ENCODE peak calls at places on chromosomes 2 and 18, in seven cellular contexts. H is IMR-90, G is mesendoderm, V is neuronal stem cell, N is H1, A is trophoblast cell, M is mesenchymal stem cell. X is an unnamed sample.

GRCh38 chr2:98294711-98295110 is 51.5 kb upstream of the CNGA3 start:
- DNase-seq in G (no peak), H (no peak), N (no peak), V (no peak), M (no peak), A (no peak), X (no peak)

GRCh38 chr2:24754985-24755690 is 38.1 kb downstream of the PTRHD1 start:
- DNase-seq in G (no peak), H (peak), M (no peak), N (no peak), V (no peak), A (no peak), X (no peak)

GRCh38 chr18:621181-621580 is 24.4 kb downstream of the CLUL1 start:
- DNase-seq in N (no peak), G (no peak), V (no peak), H (peak), M (peak), A (no peak), X (no peak)

GRCh38 chr2:128612628-128613027 is 294.0 kb upstream of the HS6ST1 start:
- DNase-seq in A (no peak), G (no peak), H (no peak), V (no peak), N (no peak), M (no peak), X (no peak)

GRCh38 chr2:156445311-156446218 is 9.4 kb downstream of the GPD2 start:
- DNase-seq in V (no peak), M (peak), N (no peak), A (peak), G (peak), H (peak), X (no peak)

GRCh38 chr2:172293952-172294351 is 133.4 kb upstream of the ITGA6 start:
- DNase-seq in G (no peak), M (peak), N (no peak), H (peak), A (no peak), V (no peak), X (no peak)

GRCh38 chr18:71223487-71223886 is 934.6 kb downstream of the SOCS6 start:
- DNase-seq in A (no peak), G (no peak), V (no peak), N (no peak), M (no peak), H (no peak), X (no peak)

GRCh38 chr2:135202751-135203150 is 150.7 kb downstream of the RAB3GAP1 start:
- DNase-seq in N (no peak), M (peak), A (no peak), V (no peak), H (peak), G (no peak), X (no peak)

GRCh38 chr2:189037518-189037917 is 63.3 kb downstream of the COL3A1 start:
- DNase-seq in V (no peak), N (no peak), H (peak), M (no peak), G (no peak), A (no peak), X (no peak)

GRCh38 chr2:158297606-158298005 is 158.9 kb downstream of the CCDC148 start:
- DNase-seq in V (no peak), A (peak), H (no peak), G (no peak), N (no peak), M (peak), X (no peak)

GRCh38 chr18:11989966-11990380 is 8.7 kb downstream of the IMPA2 start:
- DNase-seq in G (peak), M (no peak), N (no peak), H (no peak), A (no peak), V (no peak), X (no peak)

GRCh38 chr2:102251042-102251848 is 60.1 kb upstream of the IL1RL1 start:
- DNase-seq in V (no peak), N (no peak), A (peak), H (no peak), G (peak), M (no peak), X (peak)

GRCh38 chr2:118902279-118903028 is 39.5 kb upstream of the MARCO start:
- DNase-seq in A (peak), H (no peak), N (no peak), V (no peak), G (no peak), M (no peak), X (no peak)

GRCh38 chr18:59142274-59142673 is 2.6 kb downstream of the SEC11C start:
- DNase-seq in H (no peak), N (no peak), V (no peak), G (no peak), M (no peak), A (no peak), X (no peak)

GRCh38 chr2:204825681-204826080 is 280.4 kb downstream of the PARD3B start:
- DNase-seq in H (no peak), M (no peak), N (no peak), A (no peak), G (no peak), V (no peak), X (no peak)

GRCh38 chr2:151922845-151923666 is 94.8 kb upstream of the ARL5A start:
- DNase-seq in A (peak), V (no peak), N (no peak), H (no peak), G (no peak), M (no peak), X (no peak)

GRCh38 chr18:3710712-3711269 is 260.8 kb downstream of the TGIF1 start:
- DNase-seq in H (no peak), M (no peak), V (no peak), G (no peak), A (no peak), N (no peak), X (no peak)

GRCh38 chr2:237835372-237835771 is 24.1 kb upstream of the RAMP1 start:
- DNase-seq in A (no peak), G (no peak), V (no peak), M (no peak), H (no peak), N (no peak), X (no peak)
- H2BK120ac ChIP-seq in A (no peak), G (no peak), V (no peak), M (no peak), H (no peak), N (no peak), X (no peak)

GRCh38 chr18:54702687-54703086 is 111.6 kb downstream of the DYNAP start:
- DNase-seq in A (no peak), N (no peak), G (no peak), M (no peak), H (peak), V (no peak), X (no peak)

GRCh38 chr18:54696616-54697293 is 105.7 kb downstream of the DYNAP start:
- DNase-seq in H (no peak), G (no peak), V (no peak), N (no peak), A (no peak), M (no peak), X (no peak)

DNA sequence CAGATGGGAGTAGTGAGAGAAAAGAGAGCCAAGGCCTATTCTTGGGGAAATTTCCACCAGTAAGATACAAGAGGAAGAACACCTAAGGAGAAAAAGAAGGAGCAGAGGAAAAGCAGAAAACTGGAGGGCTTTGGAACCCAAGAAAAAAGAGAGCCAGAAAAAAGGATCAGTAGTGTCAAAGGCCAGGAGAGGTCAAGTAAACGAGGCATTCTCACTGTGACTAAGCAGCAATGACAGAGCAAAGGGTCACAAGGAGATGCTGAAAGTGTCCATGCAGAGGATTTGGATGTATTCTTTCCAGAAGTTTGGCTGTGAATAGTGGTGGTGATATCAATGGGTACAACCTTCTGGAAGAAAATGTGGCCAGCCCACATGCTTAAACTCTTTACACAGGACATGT is 109.5 kb downstream of the DYNAP start:
- DNase-seq in M (no peak), V (no peak), H (no peak), A (no peak), N (no peak), G (no peak), X (no peak)
- H2BK120ac ChIP-seq in M (no peak), V (no peak), H (no peak), A (no peak), N (no peak), G (no peak), X (no peak)

GRCh38 chr18:62919109-62919838 is 203.9 kb downstream of the PHLPP1 start:
- DNase-seq in M (peak), V (no peak), N (no peak), A (no peak), G (no peak), H (peak), X (no peak)
- H2BK120ac ChIP-seq in M (no peak), V (no peak), N (no peak), A (no peak), G (no peak), H (no peak), X (no peak)

DNA sequence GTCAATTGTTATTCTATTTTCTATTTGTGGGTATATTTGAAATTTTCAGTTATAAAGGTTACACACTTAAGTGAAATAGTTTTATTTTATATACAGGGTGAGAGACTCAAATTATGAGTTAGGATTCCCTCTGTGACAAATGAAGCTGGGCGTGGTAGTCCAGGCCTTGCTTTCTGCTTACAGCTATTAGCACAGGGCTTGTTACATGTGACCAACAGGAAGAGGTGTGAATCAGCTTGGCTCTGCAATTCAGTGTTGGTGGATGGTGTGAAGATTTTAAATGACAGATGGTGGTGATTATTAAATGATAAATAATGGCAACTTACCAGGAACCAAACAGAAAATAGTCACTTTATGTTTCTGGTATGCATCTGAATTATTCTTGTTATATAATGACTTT is 64.4 kb upstream of the NOSTRIN start:
- DNase-seq in A (no peak), G (peak), H (no peak), N (no peak), M (no peak), V (no peak), X (no peak)
- H2BK120ac ChIP-seq in A (no peak), G (no peak), H (no peak), N (no peak), M (no peak), V (no peak), X (no peak)

GRCh38 chr2:72325592-72326422 is 178.1 kb upstream of the CYP26B1 start:
- DNase-seq in N (peak), V (peak), G (peak), M (peak), A (peak), H (peak), X (peak)

GRCh38 chr2:72332720-72333119 is 185.1 kb upstream of the CYP26B1 start:
- DNase-seq in N (no peak), M (no peak), G (no peak), A (no peak), H (no peak), V (no peak), X (no peak)

GRCh38 chr2:72330673-72331072 is 183.0 kb upstream of the CYP26B1 start:
- DNase-seq in V (no peak), N (no peak), M (peak), H (peak), A (peak), G (peak), X (no peak)

GRCh38 chr2:72326759-72327158 is 179.1 kb upstream of the CYP26B1 start:
- DNase-seq in V (no peak), H (no peak), A (no peak), G (no peak), N (no peak), M (no peak), X (no peak)
- H2BK120ac ChIP-seq in V (no peak), H (no peak), A (no peak), G (no peak), N (no peak), M (no peak), X (no peak)

GRCh38 chr18:41315134-41315533 is 639.9 kb upstream of the PIK3C3 start:
- DNase-seq in V (no peak), H (no peak), A (no peak), G (no peak), M (no peak), N (no peak), X (no peak)
- H2BK120ac ChIP-seq in V (no peak), H (no peak), A (no peak), G (peak), M (no peak), N (no peak), X (no peak)